ENCODE peak calls at places on chromosomes 4 and X, in nine cellular contexts. Q, X, A, E, U, B, J, F and K are unnamed samples.

GRCh38 chr4:1471443-1472147 is 65.4 kb upstream of the NKX1-1 start:
- DNase-seq in A (no peak), E (no peak), J (no peak), B (no peak), X (no peak), F (no peak), U (no peak), Q (no peak), K (no peak)

GRCh38 chr4:39083164-39083563 is 21.1 kb downstream of the KLHL5 start:
- DNase-seq in X (no peak), B (no peak), J (peak), A (no peak), E (no peak), U (no peak), Q (no peak), F (peak), K (no peak)

GRCh38 chrX:30060718-30061117 is 154.6 kb upstream of the MAGEB2 start:
- DNase-seq in E (no peak), A (no peak), J (no peak), F (no peak), X (no peak), B (no peak), U (no peak), Q (peak), K (no peak)

GRCh38 chrX:138191998-138192397 is 519.5 kb downstream of the FGF13 start:
- DNase-seq in J (no peak), B (no peak), Q (peak), X (no peak), E (no peak), A (peak), F (peak), U (peak), K (peak)

GRCh38 chrX:100410083-100410590 is at the start of gene PCDH19:
- DNase-seq in X (peak), F (peak), J (peak), U (peak), A (no peak), B (peak), E (no peak), Q (peak), K (peak)

GRCh38 chr4:67522851-67523671 is 22.2 kb downstream of the CENPC start:
- DNase-seq in B (no peak), Q (no peak), A (no peak), X (no peak), E (no peak), J (peak), U (no peak), F (no peak), K (no peak)

GRCh38 chr4:114076865-114077264 is 97.4 kb upstream of the ARSJ start:
- DNase-seq in E (no peak), Q (no peak), B (no peak), X (no peak), F (no peak), U (no peak), A (no peak), J (no peak), K (no peak)

GRCh38 chr4:35730414-35730813 is 513.9 kb downstream of the ARAP2 start:
- DNase-seq in F (no peak), U (no peak), B (no peak), A (no peak), Q (no peak), J (no peak), X (no peak), E (no peak), K (no peak)

GRCh38 chrX:81564851-81565250 is 362.9 kb downstream of the SH3BGRL start:
- DNase-seq in F (no peak), Q (no peak), X (no peak), E (no peak), A (no peak), U (no peak), J (no peak), B (no peak), K (no peak)

DNA sequence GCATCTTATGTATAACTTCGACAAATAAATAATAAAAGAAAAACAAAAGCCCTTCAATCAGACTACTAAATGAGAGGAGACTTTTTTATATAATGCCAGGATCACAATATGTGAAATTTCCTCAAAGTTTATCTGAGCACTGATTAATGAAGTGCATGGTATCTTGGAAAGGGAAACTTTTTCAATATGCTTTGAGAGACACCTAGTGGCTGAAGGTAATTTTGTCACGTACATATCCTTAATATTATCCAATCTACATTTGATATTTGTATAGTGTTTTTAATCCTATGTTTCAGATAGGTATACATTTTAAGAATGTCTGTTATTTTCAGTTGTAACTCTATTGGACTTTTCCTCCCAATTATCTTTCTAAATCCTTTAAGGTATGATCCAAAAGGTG is 146.8 kb downstream of the KLHL4 start:
- DNase-seq in B (no peak), F (no peak), X (no peak), U (no peak), A (no peak), E (no peak), J (no peak), Q (no peak), K (no peak)
- TF ChIP-seq CTCF in B (no peak), F (no peak), X (peak), U (no peak), A (peak), E (no peak), J (no peak), Q (peak), K (no peak)

DNA sequence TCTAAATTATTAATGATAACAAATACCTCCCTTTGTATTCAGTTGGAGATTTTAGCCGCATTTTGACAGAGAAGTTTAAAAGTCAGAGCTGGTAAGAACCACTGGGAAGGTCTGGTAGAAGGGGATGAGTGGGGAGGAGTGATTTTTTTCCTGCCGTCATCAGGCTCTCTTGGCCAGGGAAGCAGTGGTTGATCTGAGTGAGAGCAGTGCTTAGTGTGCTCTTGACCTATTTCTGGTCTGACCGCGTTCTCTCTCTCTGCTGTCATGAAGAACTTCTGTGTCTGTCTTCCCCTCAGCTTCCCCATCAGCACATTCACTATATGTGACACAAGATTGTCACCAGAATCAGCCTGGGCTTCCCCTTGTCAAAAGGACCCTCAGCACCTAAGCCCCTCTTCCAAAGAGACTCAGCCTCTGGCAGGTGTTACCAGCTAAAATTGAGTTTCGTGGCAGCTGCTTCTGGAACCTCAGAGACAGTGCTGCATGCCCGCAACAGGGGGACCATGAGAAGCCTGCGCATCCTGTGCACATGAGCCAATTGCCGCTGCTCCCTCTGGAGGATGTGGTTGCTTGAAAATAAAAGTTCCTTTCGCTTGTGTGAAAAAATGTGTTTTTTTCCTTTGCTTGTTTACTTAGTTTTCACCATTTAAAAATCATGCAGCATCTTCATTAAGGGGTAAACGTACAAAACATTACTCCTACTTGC is 268.9 kb downstream of the C4orf33 start:
- DNase-seq in E (no peak), X (no peak), Q (no peak), J (no peak), B (no peak), U (no peak), F (no peak), A (peak), K (no peak)
- H3K4me3 ChIP-seq in E (no peak), X (no peak), Q (no peak), J (no peak), B (no peak), U (no peak), F (no peak), A (no peak), K (no peak)

GRCh38 chr4:149896428-149896827 is 80.8 kb upstream of the IQCM start:
- DNase-seq in X (no peak), E (no peak), Q (no peak), B (no peak), F (peak), J (no peak), U (no peak), A (no peak), K (no peak)

GRCh38 chr4:149901128-149901527 is 85.5 kb upstream of the IQCM start:
- DNase-seq in B (no peak), Q (no peak), X (no peak), A (no peak), J (no peak), E (no peak), U (no peak), F (no peak), K (no peak)

DNA sequence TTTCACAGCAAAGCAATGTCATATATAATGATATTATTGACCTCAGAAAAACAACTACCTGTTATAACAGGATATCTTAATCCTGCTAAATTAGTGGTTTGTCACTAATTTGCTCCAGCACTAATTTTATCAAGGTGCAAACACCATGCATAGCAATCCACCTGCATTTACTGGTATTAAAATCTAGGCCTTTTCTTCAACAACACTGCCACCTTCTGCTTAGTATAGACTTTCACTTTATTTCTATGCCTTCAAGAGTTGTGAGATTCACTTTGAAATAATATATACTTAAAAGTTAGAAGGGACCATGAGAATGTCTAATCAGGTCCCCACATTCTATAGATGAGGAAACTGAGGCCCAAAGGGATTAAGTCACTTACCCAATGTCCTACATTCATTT is 82.1 kb upstream of the IQCM start:
- DNase-seq in B (no peak), U (no peak), A (no peak), J (no peak), E (no peak), Q (no peak), F (peak), X (no peak), K (peak)
- TF ChIP-seq CTCF in B (no peak), U (peak), A (peak), J (no peak), E (peak), Q (peak), F (peak), X (peak), K (peak)

DNA sequence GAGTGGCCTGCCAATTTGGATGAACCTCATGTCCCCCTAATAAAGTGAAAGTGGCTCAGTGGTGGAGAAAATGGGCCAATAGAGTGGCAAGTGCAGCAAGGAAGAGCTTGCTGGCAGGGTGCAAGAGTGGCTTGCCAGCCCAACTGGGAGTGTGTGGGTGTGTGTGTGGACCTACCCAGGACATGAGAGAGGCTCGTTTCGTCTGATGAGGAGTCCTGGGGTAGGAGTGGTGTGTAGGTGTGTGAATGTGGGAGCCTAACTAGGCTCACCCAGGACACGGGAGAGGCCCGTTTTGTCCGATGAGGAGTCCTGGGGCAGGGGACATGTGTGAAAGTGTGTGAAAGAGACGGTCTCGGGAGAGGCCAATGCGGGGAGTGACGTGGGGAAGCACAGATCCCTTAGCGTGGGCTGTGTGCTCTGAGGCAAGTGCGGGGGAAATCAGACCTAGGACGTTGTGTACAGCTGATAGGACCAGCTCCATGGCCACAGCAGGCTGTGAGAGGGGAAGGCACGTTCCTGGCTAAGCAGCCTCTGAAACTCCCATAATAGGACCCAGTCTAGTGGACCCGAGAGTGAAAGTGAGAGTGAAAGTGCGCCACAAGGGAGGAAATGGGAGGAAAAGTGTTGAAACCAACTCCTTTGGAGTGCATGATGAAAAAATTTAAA is 5.3 kb downstream of the GAGE10 start:
- DNase-seq in X (no peak), U (no peak), Q (no peak), E (no peak), F (peak), B (peak), J (peak), A (peak), K (no peak)
- H3K4me3 ChIP-seq in X (peak), U (peak), Q (peak), E (peak), F (peak), B (peak), J (peak), A (no peak), K (no peak)

GRCh38 chr4:74308215-74308614 is at the start of gene EPGN:
- DNase-seq in U (no peak), Q (peak), F (peak), A (no peak), E (no peak), J (peak), B (no peak), X (no peak), K (no peak)

GRCh38 chr4:74314944-74315343 is 6.7 kb downstream of the EPGN start:
- DNase-seq in X (no peak), B (no peak), Q (no peak), F (no peak), E (no peak), U (no peak), J (no peak), A (no peak), K (no peak)

GRCh38 chr4:74316397-74316796 is 8.1 kb downstream of the EPGN start:
- DNase-seq in B (no peak), X (no peak), F (no peak), E (no peak), A (no peak), J (no peak), Q (no peak), U (no peak), K (no peak)

GRCh38 chr4:74314329-74314728 is 6.1 kb downstream of the EPGN start:
- DNase-seq in F (no peak), J (no peak), X (no peak), Q (no peak), E (no peak), B (no peak), U (no peak), A (no peak), K (no peak)

GRCh38 chr4:74311696-74312313 is 3.5 kb downstream of the EPGN start:
- DNase-seq in E (no peak), A (peak), J (peak), X (no peak), U (peak), B (no peak), F (peak), Q (peak), K (peak)
- TF ChIP-seq CTCF in E (peak), A (peak), J (peak), X (peak), U (no peak), B (peak), F (peak), Q (peak), K (peak)

GRCh38 chr4:182443070-182443469 is 199.9 kb downstream of the TENM3 start:
- DNase-seq in J (no peak), A (no peak), Q (no peak), F (no peak), E (no peak), U (no peak), X (no peak), B (no peak), K (no peak)

GRCh38 chr4:182449960-182450359 is 206.8 kb downstream of the TENM3 start:
- DNase-seq in J (no peak), E (no peak), X (no peak), Q (no peak), F (peak), U (no peak), A (no peak), B (no peak), K (no peak)

GRCh38 chr4:182449186-182449880 is 206.1 kb downstream of the TENM3 start:
- DNase-seq in Q (peak), E (no peak), B (no peak), A (no peak), F (no peak), U (no peak), X (no peak), J (no peak), K (peak)

GRCh38 chr4:182448281-182449151 is 205.3 kb downstream of the TENM3 start:
- DNase-seq in X (peak), U (peak), Q (peak), B (peak), E (peak), J (peak), F (peak), A (no peak), K (peak)

GRCh38 chr4:182447938-182448280 is 204.7 kb downstream of the TENM3 start:
- DNase-seq in F (no peak), B (no peak), Q (no peak), E (no peak), A (no peak), X (no peak), U (no peak), J (peak), K (no peak)
- H3K4me3 ChIP-seq in F (peak), B (peak), Q (peak), E (peak), A (no peak), X (peak), U (peak), J (peak), K (peak)

DNA sequence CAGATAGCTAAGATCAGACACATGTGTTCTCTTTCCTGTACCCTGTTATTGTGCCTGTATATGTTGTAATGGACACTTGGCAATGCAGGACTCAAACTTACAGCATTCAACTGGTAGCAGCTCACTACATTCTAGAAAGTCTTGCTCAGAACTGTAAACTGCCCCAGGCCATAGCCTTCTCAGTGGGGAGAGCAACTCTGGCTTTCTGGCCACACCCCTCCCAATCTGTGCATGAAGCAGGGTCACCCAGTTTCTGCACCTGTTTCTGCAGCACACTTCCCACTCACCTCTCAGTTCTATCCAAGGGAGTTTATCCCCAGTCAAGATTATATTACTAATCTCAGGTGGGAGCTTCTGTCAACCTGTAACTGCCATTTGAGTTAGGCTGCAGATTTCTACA is 38.9 kb upstream of the TBX22 start:
- DNase-seq in Q (no peak), X (no peak), B (no peak), J (no peak), A (no peak), E (no peak), F (no peak), U (no peak), K (no peak)
- TF ChIP-seq CTCF in Q (no peak), X (no peak), B (no peak), J (no peak), A (no peak), E (no peak), F (no peak), U (no peak), K (no peak)